ENCODE peak calls at places on chromosomes 3 and 15, in nine cellular contexts. W, O, E, J, X, L, P, Q and H are unnamed samples.

GRCh38 chr15:33963831-33964664 is 4.2 kb upstream of the CHRM5 start:
- DNase-seq in O (no peak), J (peak; percentile 49), W (no peak), Q (peak; percentile 81), E (no peak), X (no peak), L (no peak), P (no peak), H (no peak)

GRCh38 chr15:57849332-57849731 is 142.8 kb downstream of the POLR2M start:
- DNase-seq in Q (no peak), W (no peak), L (no peak), X (no peak), E (no peak), P (no peak), J (no peak), O (no peak), H (no peak)

GRCh38 chr3:107205354-107205753 is 171.9 kb upstream of the CCDC54 start:
- DNase-seq in Q (peak; percentile 5), L (no peak), P (no peak), J (no peak), O (no peak), X (no peak), E (no peak), W (no peak), H (no peak)

GRCh38 chr3:42179110-42179725 is 86.8 kb downstream of the CCK start:
- DNase-seq in Q (peak; percentile 69), P (no peak), J (no peak), W (peak; percentile 65), O (peak; percentile 74), X (no peak), E (no peak), L (peak; percentile 38), H (peak; percentile 78)

GRCh38 chr15:83694538-83694937 is 40.6 kb downstream of the ADAMTSL3 start:
- DNase-seq in X (no peak), E (no peak), Q (no peak), P (no peak), L (no peak), W (no peak), J (no peak), O (no peak), H (no peak)

GRCh38 chr3:128950223-128950938 is 43.5 kb downstream of the CFAP92 start:
- DNase-seq in E (no peak), Q (peak; percentile 39), L (no peak), P (no peak), J (peak; percentile 59), O (no peak), W (no peak), X (no peak), H (no peak)

GRCh38 chr3:48467110-48467454 is 20.5 kb downstream of the ATRIP start:
- DNase-seq in O (no peak), J (no peak), Q (no peak), X (no peak), L (no peak), W (peak; percentile 60), E (no peak), P (no peak), H (no peak)

GRCh38 chr15:66293085-66293418 is 316 bp upstream of the DIS3L start:
- DNase-seq in O (no peak), X (no peak), W (no peak), J (peak; percentile 9), E (no peak), Q (no peak), P (no peak), L (no peak), H (no peak)

GRCh38 chr3:124272611-124273151 is 280.8 kb upstream of the ROPN1 start:
- DNase-seq in O (no peak), P (no peak), E (no peak), W (no peak), L (no peak), J (no peak), X (peak; percentile 33), Q (no peak), H (no peak)

GRCh38 chr15:40069178-40070165 is 30.5 kb upstream of the SRP14 start:
- DNase-seq in X (peak; percentile 92), Q (no peak), O (peak; percentile 95), E (peak; percentile 96), J (peak; percentile 93), W (peak; percentile 94), L (peak; percentile 79), P (peak; percentile 99), H (peak; percentile 88)

DNA sequence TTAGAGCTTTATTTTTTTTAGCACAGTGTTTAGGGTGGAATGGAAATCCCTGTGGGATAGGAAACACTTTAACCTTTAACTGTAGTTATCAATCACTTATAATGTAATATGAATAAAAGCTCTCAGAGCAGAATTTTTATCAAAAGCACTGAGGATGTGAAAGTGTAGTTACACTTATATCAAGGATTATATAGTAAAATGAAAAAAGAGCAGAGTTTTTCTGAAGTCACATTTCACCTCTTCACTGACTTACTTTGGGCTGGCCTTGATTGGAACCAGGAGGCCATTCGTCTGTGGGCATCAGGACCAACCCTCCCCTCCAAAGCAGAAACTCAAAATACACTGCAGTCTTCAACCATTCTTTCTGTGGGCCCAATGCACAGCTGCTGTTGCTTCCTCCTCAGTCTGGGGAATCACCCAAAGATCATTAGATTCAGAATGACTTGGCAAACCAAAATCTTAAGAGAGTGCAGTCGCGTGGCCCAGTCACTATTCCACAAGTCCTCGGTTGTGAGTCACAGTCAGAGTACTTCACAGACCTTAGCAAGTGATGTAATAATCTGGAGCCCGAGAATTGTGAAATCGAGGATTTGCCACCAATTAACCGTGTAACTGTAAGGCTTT is 132.6 kb upstream of the COL8A1 start:
- DNase-seq in E (no peak), J (peak; percentile 89), O (peak; percentile 62), W (peak; percentile 77), L (peak; percentile 82), P (no peak), X (peak; percentile 25), Q (peak; percentile 13), H (peak; percentile 33)
- TF ChIP-seq POLR2A in E (no peak), J (no peak), O (no peak), W (no peak), L (no peak), P (no peak), X (no peak), Q (no peak), H (no peak)

GRCh38 chr3:50356553-50356952 is 2.8 kb downstream of the TMEM115 start:
- DNase-seq in Q (peak; percentile 71), E (peak; percentile 57), O (peak; percentile 87), X (peak; percentile 65), L (no peak), W (no peak), J (peak; percentile 60), P (peak; percentile 60), H (no peak)

GRCh38 chr3:50359760-50360110 is 414 bp upstream of the TMEM115 start:
- DNase-seq in Q (no peak), L (no peak), W (no peak), O (no peak), E (no peak), P (no peak), X (no peak), J (no peak), H (no peak)

GRCh38 chr3:50355829-50356552 is 3.3 kb downstream of the TMEM115 start:
- DNase-seq in L (no peak), E (no peak), O (no peak), Q (no peak), J (no peak), W (no peak), X (no peak), P (peak; percentile 40), H (no peak)

GRCh38 chr3:50358355-50358926 is 880 bp downstream of the TMEM115 start:
- DNase-seq in X (no peak), P (no peak), E (no peak), O (no peak), J (no peak), Q (no peak), L (no peak), W (no peak), H (no peak)

DNA sequence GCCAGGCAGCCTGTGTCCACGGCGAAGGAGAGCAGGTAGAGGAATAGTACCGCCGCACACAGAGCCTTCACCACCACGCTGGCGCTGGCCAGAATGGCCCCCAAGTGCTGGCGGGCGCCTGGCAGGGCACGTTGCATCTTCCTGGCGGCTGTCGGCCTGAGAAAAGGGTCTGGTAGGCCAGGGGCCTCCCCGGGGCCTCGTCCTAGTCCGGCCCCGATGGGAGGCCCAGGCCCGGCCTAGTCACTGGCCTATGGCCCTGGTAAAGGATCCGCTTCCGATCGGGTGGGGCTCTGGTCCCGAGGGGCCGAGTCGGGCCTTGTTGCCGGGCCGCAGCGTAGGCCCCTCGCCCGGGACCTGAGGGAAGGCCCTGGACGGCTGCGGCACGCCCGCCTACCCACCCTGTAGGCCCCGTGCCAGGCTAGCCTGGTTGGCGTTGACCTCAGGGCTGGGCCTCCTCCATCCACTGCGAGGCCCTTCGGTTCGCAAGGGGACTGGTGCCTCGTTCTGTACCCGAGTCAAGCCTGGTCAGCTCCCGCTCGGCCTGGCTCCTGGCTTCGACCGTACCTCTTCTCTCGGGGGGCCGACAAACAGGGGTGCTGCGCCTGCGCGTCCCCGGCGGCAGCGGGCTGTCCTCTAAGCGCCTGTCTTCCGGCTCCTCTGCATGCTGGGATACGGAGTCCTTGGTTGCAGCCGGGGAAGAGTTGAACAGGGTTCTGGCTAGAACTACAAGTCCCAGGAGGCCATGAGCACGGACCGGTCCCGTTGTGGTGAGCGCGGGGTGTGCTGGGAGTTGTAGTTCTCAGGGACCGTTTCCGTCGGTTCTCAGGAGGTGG is at the start of gene TMEM115:
- DNase-seq in L (peak; percentile 99), E (peak; percentile 95), X (peak; percentile 99), P (peak; percentile 96), J (peak; percentile 98), O (peak; percentile 99), Q (peak; percentile 98), W (peak; percentile 99), H (peak; percentile 99)
- TF ChIP-seq POLR2A in L (no peak), E (peak; percentile 66), X (no peak), P (no peak), J (peak; percentile 50), O (peak; percentile 79), Q (peak; percentile 88), W (peak; percentile 59), H (peak; percentile 67)

GRCh38 chr3:179606534-179607085 is 2.0 kb downstream of the NDUFB5 start:
- DNase-seq in X (no peak), O (no peak), Q (no peak), W (no peak), E (no peak), P (no peak), J (peak; percentile 24), L (no peak), H (no peak)

GRCh38 chr3:179599531-179599930 is 4.9 kb downstream of the MRPL47 start:
- DNase-seq in J (no peak), L (no peak), E (no peak), W (no peak), P (no peak), X (no peak), O (no peak), Q (no peak), H (no peak)

GRCh38 chr3:179608931-179609720 is 4.5 kb downstream of the NDUFB5 start:
- DNase-seq in X (no peak), Q (no peak), O (no peak), P (no peak), E (no peak), L (no peak), W (no peak), J (no peak), H (no peak)

GRCh38 chr3:179603831-179604230 is 607 bp downstream of the MRPL47 start:
- DNase-seq in Q (no peak), X (no peak), P (no peak), L (no peak), W (no peak), J (no peak), E (no peak), O (no peak), H (no peak)

GRCh38 chr3:179604336-179605078 is at the start of the genes MRPL47 and NDUFB5:
- DNase-seq in Q (peak; percentile 98), O (peak; percentile 97), E (peak; percentile 92), J (peak; percentile 97), L (peak; percentile 95), X (peak; percentile 95), P (peak; percentile 96), W (peak; percentile 97), H (peak; percentile 87)
- TF ChIP-seq POLR2A in Q (peak; percentile 98), O (peak; percentile 83), E (peak; percentile 71), J (peak; percentile 86), L (no peak), X (peak; percentile 63), P (peak; percentile 27), W (peak; percentile 91), H (peak; percentile 58)

GRCh38 chr15:47384776-47385175 is 332.5 kb upstream of the SEMA6D start:
- DNase-seq in O (no peak), E (no peak), W (no peak), P (no peak), X (no peak), L (no peak), Q (no peak), J (no peak), H (no peak)
- TF ChIP-seq POLR2A in O (no peak), E (no peak), W (no peak), P (no peak), X (no peak), L (no peak), Q (no peak), J (no peak), H (no peak)